ENCODE peak calls at places on chromosomes 11 and 22, in five cellular contexts. W is GM04503, T is astrocyte of the spinal cord, M is neural crest cell, C is T1000. B is an unnamed sample.

GRCh38 chr22:29201722-29202230 is 3.9 kb upstream of the EMID1 start:
- DNase-seq in W (no peak), T (no peak), M (no peak), C (no peak), B (no peak)

GRCh38 chr11:65427691-65428577 is 5.3 kb downstream of the NEAT1 start:
- DNase-seq in W (peak), T (peak), M (no peak), C (no peak), B (peak)

GRCh38 chr11:75346912-75347647 is 4.4 kb downstream of the ARRB1 start:
- DNase-seq in W (no peak), T (no peak), M (no peak), C (no peak), B (no peak)

GRCh38 chr22:30783021-30783420 is 88.3 kb downstream of the OSBP2 start:
- DNase-seq in W (no peak), T (no peak), M (no peak), C (no peak), B (no peak)

GRCh38 chr22:39477542-39477941 is 20.7 kb downstream of the MGAT3 start:
- DNase-seq in W (no peak), T (no peak), M (no peak), C (no peak), B (no peak)

GRCh38 chr11:13984616-13985474 is 22.3 kb downstream of the SPON1 start:
- DNase-seq in W (peak), T (peak), M (no peak), C (no peak), B (no peak)

GRCh38 chr22:33006220-33006954 is 51.8 kb downstream of the SYN3 start:
- DNase-seq in W (no peak), T (no peak), M (no peak), C (no peak), B (no peak)

GRCh38 chr11:125224391-125225015 is 60.0 kb downstream of the PKNOX2 start:
- DNase-seq in W (no peak), T (peak), M (peak), C (no peak), B (no peak)

GRCh38 chr22:23696326-23696851 is 5.6 kb downstream of the RGL4 start:
- DNase-seq in W (no peak), T (peak), M (no peak), C (no peak), B (peak)

GRCh38 chr22:24599514-24599913 is 3.5 kb upstream of the GGT1 start:
- DNase-seq in W (no peak), T (no peak), M (no peak), C (no peak), B (no peak)

GRCh38 chr11:26042113-26042512 is 289.8 kb upstream of the ANO3 start:
- DNase-seq in W (no peak), T (no peak), M (no peak), C (no peak), B (no peak)

GRCh38 chr22:45934659-45935341 is 42.2 kb downstream of the WNT7B start:
- DNase-seq in W (peak), T (peak), M (no peak), C (peak), B (no peak)

GRCh38 chr11:17443000-17443399 is 33.6 kb downstream of the ABCC8 start:
- DNase-seq in W (no peak), T (no peak), M (no peak), C (no peak), B (no peak)

GRCh38 chr11:69241844-69242582 is 51.9 kb upstream of the MYEOV start:
- DNase-seq in W (no peak), T (no peak), M (no peak), C (no peak), B (peak)

GRCh38 chr11:85742873-85743275 is 56.9 kb upstream of the CCDC89 start:
- DNase-seq in W (no peak), T (no peak), M (no peak), C (no peak), B (no peak)

GRCh38 chr22:47994045-47994444 is 1231.6 kb downstream of the TBC1D22A start:
- DNase-seq in W (no peak), T (no peak), M (no peak), C (no peak), B (no peak)

GRCh38 chr22:48921411-48921903 is 906.2 kb downstream of the BRD1 start:
- DNase-seq in W (no peak), T (no peak), M (no peak), C (no peak), B (no peak)

GRCh38 chr11:17978553-17979287 is 34.1 kb downstream of the SERGEF start:
- DNase-seq in W (no peak), T (peak), M (peak), C (peak), B (no peak)

GRCh38 chr11:115678942-115679341 is 174.7 kb upstream of the CADM1 start:
- DNase-seq in W (no peak), T (no peak), M (no peak), C (no peak), B (no peak)

GRCh38 chr22:42138122-42138770 is 7.6 kb upstream of the CYP2D6 start:
- DNase-seq in W (no peak), T (no peak), M (no peak), C (no peak), B (no peak)